ENCODE peak calls at places on chromosomes 7 and 10, in ten cellular contexts. Y, X, A, H, S, I, E, J, F and K are unnamed samples.

GRCh38 chr10:132946311-132946710 is 3.9 kb upstream of the CFAP46 start:
- DNase-seq in F (no peak), I (no peak), E (no peak), Y (no peak), X (no peak), S (no peak), H (no peak), J (no peak), A (no peak), K (no peak)

GRCh38 chr10:88851706-88852105 is at the start of gene ANKRD22:
- DNase-seq in H (peak; percentile 75), F (no peak), I (peak; percentile 56), E (no peak), J (no peak), A (no peak), S (no peak), Y (no peak), X (no peak), K (peak; percentile 69)

GRCh38 chr7:70884446-70884764 is 247.5 kb upstream of the GALNT17 start:
- DNase-seq in H (no peak), E (no peak), Y (no peak), J (no peak), S (no peak), X (no peak), F (no peak), I (no peak), A (no peak), K (no peak)

GRCh38 chr10:120394446-120394845 is 62.6 kb upstream of the PLPP4 start:
- DNase-seq in F (no peak), X (no peak), I (no peak), S (no peak), E (no peak), H (no peak), A (no peak), Y (no peak), J (no peak), K (no peak)

GRCh38 chr10:83076443-83076842 is 1062.9 kb upstream of the GHITM start:
- DNase-seq in H (no peak), J (no peak), A (no peak), I (no peak), E (no peak), S (no peak), X (no peak), Y (no peak), F (no peak), K (no peak)

GRCh38 chr7:114081606-114082425 is 163.0 kb upstream of the PPP1R3A start:
- DNase-seq in Y (peak; percentile 54), X (no peak), H (peak; percentile 70), S (no peak), F (no peak), J (no peak), A (no peak), I (no peak), E (no peak), K (no peak)

GRCh38 chr7:82865856-82866255 is 296.8 kb downstream of the PCLO start:
- DNase-seq in S (no peak), J (no peak), F (no peak), I (no peak), Y (no peak), A (no peak), H (no peak), E (no peak), X (no peak), K (no peak)

GRCh38 chr10:3754727-3755439 is 30.1 kb downstream of the KLF6 start:
- DNase-seq in H (peak; percentile 96), Y (no peak), X (no peak), I (no peak), E (no peak), S (no peak), F (no peak), J (no peak), A (no peak), K (no peak)

GRCh38 chr7:8908889-8909288 is 475.5 kb downstream of the NXPH1 start:
- DNase-seq in F (no peak), S (no peak), E (no peak), X (no peak), Y (no peak), A (no peak), I (no peak), H (no peak), J (no peak), K (no peak)

GRCh38 chr7:26278769-26279168 is 12.9 kb upstream of the SNX10 start:
- DNase-seq in E (no peak), I (no peak), H (no peak), F (no peak), Y (no peak), S (no peak), A (no peak), J (no peak), X (no peak), K (no peak)

GRCh38 chr10:104345941-104346340 is 7.7 kb upstream of the ITPRIP start:
- DNase-seq in E (no peak), F (no peak), J (no peak), Y (no peak), S (no peak), X (no peak), A (no peak), I (no peak), H (no peak), K (no peak)

DNA sequence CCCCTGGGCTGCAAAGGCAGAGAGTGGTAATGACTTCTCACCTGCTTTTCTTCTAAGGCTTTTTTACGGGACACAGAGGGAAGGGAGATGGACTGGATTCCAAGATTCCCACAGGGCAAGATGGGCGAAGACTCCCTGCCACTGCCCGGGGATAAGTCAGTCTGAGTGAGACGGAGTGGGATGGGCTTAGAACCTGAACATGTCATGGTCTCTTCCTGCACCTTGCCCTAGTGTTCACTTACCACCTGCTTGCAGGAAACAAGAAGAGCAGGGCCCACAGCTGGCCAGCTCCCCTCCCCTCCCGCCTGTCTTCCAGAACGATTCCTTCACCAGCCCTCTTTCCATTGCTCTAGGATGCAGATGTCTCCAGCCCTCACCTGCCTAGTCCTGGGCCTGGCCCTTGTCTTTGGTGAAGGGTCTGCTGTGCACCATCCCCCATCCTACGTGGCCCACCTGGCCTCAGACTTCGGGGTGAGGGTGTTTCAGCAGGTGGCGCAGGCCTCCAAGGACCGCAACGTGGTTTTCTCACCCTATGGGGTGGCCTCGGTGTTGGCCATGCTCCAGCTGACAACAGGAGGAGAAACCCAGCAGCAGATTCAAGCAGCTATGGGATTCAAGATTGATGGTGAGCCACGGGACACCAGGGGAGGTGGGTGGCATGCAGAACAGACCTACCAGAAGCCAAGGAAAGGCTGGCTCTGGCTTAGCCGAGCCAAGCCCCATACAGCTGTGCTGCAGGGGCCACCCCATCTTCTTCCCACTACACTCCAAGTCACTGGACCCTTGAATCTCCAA is 1.3 kb downstream of the SERPINE1 start:
- DNase-seq in H (no peak), E (no peak), X (no peak), A (no peak), S (no peak), J (no peak), I (no peak), F (no peak), Y (no peak), K (no peak)
- TF ChIP-seq POLR2A in H (peak; percentile 67), E (no peak), X (no peak), A (peak; percentile 51), S (no peak), J (no peak), I (no peak), F (no peak), Y (no peak), K (no peak)

GRCh38 chr10:51918921-51919325 is 219.5 kb upstream of the CSTF2T start:
- DNase-seq in A (no peak), E (no peak), S (no peak), J (no peak), Y (no peak), I (no peak), H (no peak), X (no peak), F (no peak), K (no peak)
- TF ChIP-seq POLR2A in A (no peak), E (no peak), S (no peak), J (no peak), Y (no peak), I (no peak), H (no peak), X (no peak), F (no peak), K (no peak)

GRCh38 chr10:95655571-95656290 is 780 bp downstream of the ALDH18A1 start:
- DNase-seq in J (peak; percentile 80), E (no peak), Y (no peak), I (no peak), H (peak; percentile 50), S (no peak), X (no peak), F (no peak), A (peak; percentile 49), K (no peak)
- TF ChIP-seq POLR2A in J (no peak), E (no peak), Y (no peak), I (peak; percentile 14), H (peak; percentile 60), S (no peak), X (no peak), F (no peak), A (no peak), K (no peak)

GRCh38 chr7:158738841-158739240 is 34.2 kb upstream of the NCAPG2 start:
- DNase-seq in X (no peak), S (no peak), J (no peak), I (no peak), E (no peak), H (no peak), F (no peak), Y (no peak), A (no peak), K (no peak)

GRCh38 chr7:158740657-158741293 is 36.2 kb upstream of the NCAPG2 start:
- DNase-seq in J (no peak), Y (peak; percentile 89), F (no peak), X (no peak), I (no peak), E (peak; percentile 69), A (no peak), S (no peak), H (peak; percentile 95), K (no peak)

GRCh38 chr7:158742065-158742821 is 37.6 kb upstream of the NCAPG2 start:
- DNase-seq in Y (no peak), J (no peak), E (no peak), F (no peak), X (no peak), H (no peak), I (no peak), A (no peak), S (no peak), K (no peak)

GRCh38 chr7:158741294-158741666 is 36.7 kb upstream of the NCAPG2 start:
- DNase-seq in F (no peak), H (no peak), J (no peak), A (no peak), E (no peak), I (no peak), S (no peak), X (no peak), Y (no peak), K (no peak)

DNA sequence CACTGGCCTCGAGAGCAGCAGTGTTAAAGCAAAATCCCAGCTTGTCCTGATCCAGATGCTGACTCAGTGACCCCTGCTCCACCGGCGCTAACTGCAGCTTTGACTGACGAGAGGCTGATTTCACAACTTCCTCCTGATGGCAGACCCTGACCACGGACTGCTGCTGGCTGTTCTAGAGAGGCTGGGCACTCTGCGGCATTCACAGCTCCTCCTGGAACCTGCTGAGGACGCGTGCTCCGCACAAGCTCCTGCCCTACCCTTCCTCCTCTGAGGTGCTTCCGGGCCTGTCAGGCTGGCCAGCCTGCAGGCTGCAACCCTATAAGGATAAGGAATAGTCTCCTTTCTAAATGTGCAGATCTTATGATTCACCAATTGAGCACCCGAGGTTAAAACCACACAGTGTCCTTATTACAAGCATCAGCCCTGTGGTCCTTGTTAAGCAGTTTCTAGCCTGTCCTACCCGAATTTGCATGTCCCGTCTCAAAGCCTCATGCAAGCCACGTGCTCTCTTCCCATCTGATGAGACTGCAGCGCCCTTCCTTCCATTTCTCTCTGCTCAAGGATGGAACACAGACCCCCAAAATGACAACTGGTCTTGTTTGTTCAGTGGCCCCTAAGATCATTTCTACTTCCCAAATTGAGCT is 35.5 kb upstream of the NCAPG2 start:
- DNase-seq in A (no peak), I (no peak), Y (peak; percentile 78), X (no peak), H (peak; percentile 91), J (no peak), S (no peak), E (peak; percentile 26), F (no peak), K (no peak)
- TF ChIP-seq POLR2A in A (no peak), I (no peak), Y (no peak), X (no peak), H (no peak), J (no peak), S (no peak), E (no peak), F (no peak), K (no peak)